ENCODE peak calls at places on chromosome 1, in six cellular contexts. One of them, this sample, is unnamed.

GRCh38 chr1:150389650-150390049 is 25.7 kb downstream of the RPRD2 start:
- DNase-seq in NCI-H1092 treated with DMSO at 0.1 percent for 48 hours: no peak
- DNase-seq in heart right ventricle: no peak
- DNase-seq in GM04504: no peak
- DNase-seq in psoas muscle: no peak
- DNase-seq in fibroblast of pulmonary artery: no peak
- DNase-seq in this sample: no peak

GRCh38 chr1:21896652-21897532 is 40.2 kb downstream of the HSPG2 start:
- DNase-seq in psoas muscle: peak
- DNase-seq in GM04504: peak
- DNase-seq in NCI-H1092 treated with DMSO at 0.1 percent for 48 hours: no peak
- DNase-seq in heart right ventricle: peak
- DNase-seq in fibroblast of pulmonary artery: no peak
- DNase-seq in this sample: no peak

GRCh38 chr1:39394598-39394997 is 96.8 kb upstream of the BMP8A start:
- DNase-seq in NCI-H1092 treated with DMSO at 0.1 percent for 48 hours: no peak
- DNase-seq in psoas muscle: no peak
- DNase-seq in GM04504: no peak
- DNase-seq in heart right ventricle: no peak
- DNase-seq in fibroblast of pulmonary artery: no peak
- DNase-seq in this sample: no peak

GRCh38 chr1:51215169-51215568 is 20.9 kb upstream of the RNF11 start:
- DNase-seq in heart right ventricle: no peak
- DNase-seq in NCI-H1092 treated with DMSO at 0.1 percent for 48 hours: no peak
- DNase-seq in psoas muscle: no peak
- DNase-seq in GM04504: no peak
- DNase-seq in fibroblast of pulmonary artery: no peak
- DNase-seq in this sample: no peak

GRCh38 chr1:20233394-20233793 is 47.1 kb upstream of the PLA2G2C start:
- DNase-seq in NCI-H1092 treated with DMSO at 0.1 percent for 48 hours: peak
- DNase-seq in GM04504: no peak
- DNase-seq in psoas muscle: no peak
- DNase-seq in fibroblast of pulmonary artery: peak
- DNase-seq in heart right ventricle: no peak
- DNase-seq in this sample: no peak

GRCh38 chr1:85502625-85503083 is 37.7 kb upstream of the DDAH1 start:
- DNase-seq in NCI-H1092 treated with DMSO at 0.1 percent for 48 hours: peak
- DNase-seq in fibroblast of pulmonary artery: peak
- DNase-seq in heart right ventricle: peak
- DNase-seq in GM04504: no peak
- DNase-seq in psoas muscle: peak
- DNase-seq in this sample: peak

GRCh38 chr1:29166291-29166878 is 15.3 kb downstream of the SRSF4 start:
- DNase-seq in NCI-H1092 treated with DMSO at 0.1 percent for 48 hours: no peak
- DNase-seq in fibroblast of pulmonary artery: no peak
- DNase-seq in GM04504: no peak
- DNase-seq in heart right ventricle: no peak
- DNase-seq in psoas muscle: no peak
- DNase-seq in this sample: no peak

GRCh38 chr1:207493212-207493611 is 2.7 kb upstream of the CR1 start:
- DNase-seq in fibroblast of pulmonary artery: no peak
- DNase-seq in NCI-H1092 treated with DMSO at 0.1 percent for 48 hours: no peak
- DNase-seq in GM04504: no peak
- DNase-seq in heart right ventricle: no peak
- DNase-seq in psoas muscle: no peak
- DNase-seq in this sample: no peak

GRCh38 chr1:28087614-28088167 is 719 bp downstream of the EYA3 start:
- DNase-seq in heart right ventricle: no peak
- DNase-seq in NCI-H1092 treated with DMSO at 0.1 percent for 48 hours: no peak
- DNase-seq in psoas muscle: no peak
- DNase-seq in GM04504: no peak
- DNase-seq in fibroblast of pulmonary artery: peak
- DNase-seq in this sample: peak

GRCh38 chr1:11061652-11062365 is 2.0 kb upstream of the SRM start:
- DNase-seq in psoas muscle: no peak
- DNase-seq in heart right ventricle: no peak
- DNase-seq in NCI-H1092 treated with DMSO at 0.1 percent for 48 hours: no peak
- DNase-seq in GM04504: no peak
- DNase-seq in fibroblast of pulmonary artery: no peak
- DNase-seq in this sample: no peak

GRCh38 chr1:168102482-168102881 is 34.2 kb downstream of the GPR161 start:
- DNase-seq in fibroblast of pulmonary artery: no peak
- DNase-seq in NCI-H1092 treated with DMSO at 0.1 percent for 48 hours: no peak
- DNase-seq in heart right ventricle: no peak
- DNase-seq in GM04504: no peak
- DNase-seq in psoas muscle: no peak
- DNase-seq in this sample: no peak

GRCh38 chr1:74468982-74469603 is 43.3 kb downstream of the LRRC53 start:
- DNase-seq in psoas muscle: no peak
- DNase-seq in heart right ventricle: no peak
- DNase-seq in NCI-H1092 treated with DMSO at 0.1 percent for 48 hours: peak
- DNase-seq in fibroblast of pulmonary artery: peak
- DNase-seq in GM04504: no peak
- DNase-seq in this sample: peak

GRCh38 chr1:64823691-64824476 is 79.0 kb downstream of the RAVER2 start:
- DNase-seq in psoas muscle: no peak
- DNase-seq in fibroblast of pulmonary artery: peak
- DNase-seq in NCI-H1092 treated with DMSO at 0.1 percent for 48 hours: peak
- DNase-seq in heart right ventricle: peak
- DNase-seq in GM04504: peak
- DNase-seq in this sample: peak

GRCh38 chr1:180080439-180080838 is 74.2 kb upstream of the QSOX1 start:
- DNase-seq in heart right ventricle: no peak
- DNase-seq in NCI-H1092 treated with DMSO at 0.1 percent for 48 hours: no peak
- DNase-seq in fibroblast of pulmonary artery: no peak
- DNase-seq in psoas muscle: no peak
- DNase-seq in GM04504: no peak
- DNase-seq in this sample: no peak